ENCODE peak calls at places on chromosomes 11 and 22, in five cellular contexts. E is cardiac muscle cell, C is AG10803, T is neural crest cell, N is GM19239. Q is an unnamed sample.

GRCh38 chr22:19802881-19803735 is 42.5 kb downstream of the TBX1 start:
- DNase-seq in T (no peak), E (no peak), C (no peak), N (no peak), Q (no peak)

GRCh38 chr11:72924568-72925190 is 110.5 kb downstream of the ATG16L2 start:
- DNase-seq in T (no peak), N (no peak), E (no peak), C (peak), Q (peak)

GRCh38 chr11:119726585-119727522 is 2.1 kb downstream of the NECTIN1 start:
- DNase-seq in T (no peak), E (no peak), C (no peak), N (no peak), Q (peak)

GRCh38 chr11:91230647-91231046 is 994.0 kb upstream of the FAT3 start:
- DNase-seq in C (no peak), N (no peak), T (no peak), E (no peak), Q (no peak)

GRCh38 chr11:77172666-77172982 is 44.6 kb downstream of the MYO7A start:
- DNase-seq in C (no peak), E (no peak), T (no peak), N (no peak), Q (peak)

GRCh38 chr22:19580291-19580890 is 56.2 kb upstream of the CLDN5 start:
- DNase-seq in E (no peak), T (no peak), N (no peak), C (no peak), Q (no peak)

GRCh38 chr11:64804346-64805210 is 1.6 kb upstream of the MAP4K2 start:
- DNase-seq in N (no peak), E (no peak), C (no peak), T (no peak), Q (peak)

GRCh38 chr11:32817181-32817842 is 12.4 kb upstream of the PRRG4 start:
- DNase-seq in C (no peak), N (no peak), E (no peak), T (no peak), Q (peak)

GRCh38 chr22:22110548-22111266 is 128.1 kb upstream of the TOP3B start:
- DNase-seq in E (peak), C (peak), N (peak), T (peak), Q (peak)

GRCh38 chr11:92979176-92979575 is 9.7 kb downstream of the MTNR1B start:
- DNase-seq in T (no peak), N (no peak), E (no peak), C (peak), Q (peak)

GRCh38 chr22:20014526-20015186 is 2.0 kb downstream of the ARVCF start:
- DNase-seq in N (no peak), C (no peak), T (no peak), E (no peak), Q (no peak)

GRCh38 chr11:83158965-83159900 is 2.3 kb downstream of the PCF11 start:
- DNase-seq in C (no peak), T (no peak), N (no peak), E (no peak), Q (peak)

GRCh38 chr11:64661146-64661545 is 61.9 kb downstream of the NRXN2 start:
- DNase-seq in C (peak), N (no peak), T (no peak), E (no peak), Q (peak)

GRCh38 chr11:123054301-123055065 is 7.5 kb downstream of the HSPA8 start:
- DNase-seq in E (peak), N (peak), C (peak), T (peak), Q (peak)

GRCh38 chr11:76830639-76831312 is 29.9 kb upstream of the ACER3 start:
- DNase-seq in N (no peak), C (peak), T (no peak), E (no peak), Q (peak)

GRCh38 chr11:14539867-14540475 is 19.8 kb upstream of the PSMA1 start:
- DNase-seq in N (no peak), C (no peak), E (no peak), T (no peak), Q (no peak)

GRCh38 chr22:37334859-37335818 is 52.8 kb downstream of the CYTH4 start:
- DNase-seq in T (no peak), C (no peak), E (no peak), N (no peak), Q (peak)

GRCh38 chr11:14764899-14765527 is 121.4 kb downstream of the PDE3B start:
- DNase-seq in C (no peak), N (peak), T (no peak), E (no peak), Q (peak)

GRCh38 chr22:40512426-40513136 is 123.9 kb downstream of the MRTFA start:
- DNase-seq in N (no peak), T (no peak), E (no peak), C (peak), Q (peak)